ENCODE peak calls at places on chromosome 14, in six cellular contexts. O is stomach; M is stimulated activated CD4-positive, alpha-beta T cell treated with anti-CD3 and anti-CD28 coated beads, TNF-alpha, amount 100 ng/mL, for 24 hours; B is uterus; R is GM12865; G is fibroblast of lung. F is an unnamed sample.

GRCh38 chr14:56474419-56475022 is 105.1 kb upstream of the TMEM260 start:
- DNase-seq in B (no peak), G (peak), R (peak), M (no peak), O (no peak), F (no peak)

GRCh38 chr14:78075033-78075432 is 95.1 kb upstream of the NRXN3 start:
- DNase-seq in M (no peak), O (no peak), B (no peak), G (no peak), R (no peak), F (no peak)

GRCh38 chr14:32938719-32939253 is at the start of gene NPAS3:
- DNase-seq in M (no peak), G (peak), R (peak), B (no peak), O (no peak), F (no peak)

GRCh38 chr14:73752297-73752992 is 38.3 kb upstream of the PNMA1 start:
- DNase-seq in O (peak), G (peak), R (peak), M (no peak), B (peak), F (peak)

GRCh38 chr14:101120636-101121398 is 217.3 kb upstream of the RTL1 start:
- DNase-seq in M (peak), B (peak), R (no peak), O (peak), G (peak), F (peak)

GRCh38 chr14:69666698-69667211 is 55.4 kb downstream of the SUSD6 start:
- DNase-seq in R (no peak), M (no peak), B (no peak), O (no peak), G (peak), F (no peak)

GRCh38 chr14:31124197-31124596 is 83.4 kb downstream of the HECTD1 start:
- DNase-seq in O (no peak), G (no peak), R (no peak), B (no peak), M (no peak), F (no peak)

GRCh38 chr14:105153331-105153731 is 15.2 kb downstream of the JAG2 start:
- DNase-seq in R (no peak), M (no peak), B (no peak), G (no peak), O (no peak), F (no peak)

F was measured in ureter.